ENCODE peak calls at places on chromosomes 7 and 10, in four cellular contexts. One of them, this sample, is unnamed.

GRCh38 chr10:125691160-125691981 is 8.4 kb upstream of the TEX36 start:
- DNase-seq in heart left ventricle: no peak
- DNase-seq in neuronal stem cell: no peak
- DNase-seq in endothelial cell of umbilical vein: no peak
- DNase-seq in this sample: no peak

GRCh38 chr7:80230327-80230726 is 95.7 kb downstream of the GNAI1 start:
- DNase-seq in heart left ventricle: no peak
- DNase-seq in neuronal stem cell: no peak
- DNase-seq in endothelial cell of umbilical vein: no peak
- DNase-seq in this sample: peak; percentile 13

GRCh38 chr7:143285454-143285756 is 647 bp downstream of the TMEM139 start:
- DNase-seq in heart left ventricle: peak; percentile 51
- DNase-seq in neuronal stem cell: no peak
- DNase-seq in endothelial cell of umbilical vein: no peak
- DNase-seq in this sample: no peak

GRCh38 chr7:149286811-149287400 is 24.9 kb downstream of the ZNF783 start:
- DNase-seq in heart left ventricle: no peak
- DNase-seq in neuronal stem cell: no peak
- DNase-seq in endothelial cell of umbilical vein: no peak
- DNase-seq in this sample: no peak

GRCh38 chr7:96415293-96415940 is 93.5 kb upstream of the SLC25A13 start:
- DNase-seq in heart left ventricle: no peak
- DNase-seq in neuronal stem cell: no peak
- DNase-seq in endothelial cell of umbilical vein: no peak
- DNase-seq in this sample: no peak

GRCh38 chr7:137961200-137962177 is 40.4 kb downstream of the CREB3L2 start:
- DNase-seq in heart left ventricle: peak; percentile 27
- DNase-seq in neuronal stem cell: no peak
- DNase-seq in endothelial cell of umbilical vein: no peak
- DNase-seq in this sample: no peak

GRCh38 chr10:44233561-44234470 is 151.1 kb downstream of the CXCL12 start:
- DNase-seq in heart left ventricle: peak; percentile 88
- DNase-seq in neuronal stem cell: peak; percentile 79
- DNase-seq in endothelial cell of umbilical vein: no peak
- DNase-seq in this sample: no peak

GRCh38 chr10:986881-987634 is 1.2 kb upstream of the GTPBP4 start:
- DNase-seq in heart left ventricle: no peak
- DNase-seq in neuronal stem cell: no peak
- DNase-seq in endothelial cell of umbilical vein: no peak
- DNase-seq in this sample: no peak

GRCh38 chr7:128883622-128884549 is 21.2 kb downstream of the ATP6V1F start:
- DNase-seq in heart left ventricle: peak; percentile 85
- DNase-seq in neuronal stem cell: peak; percentile 57
- DNase-seq in endothelial cell of umbilical vein: peak; percentile 61
- DNase-seq in this sample: no peak

GRCh38 chr7:74002474-74003017 is 25.4 kb upstream of the ELN start:
- DNase-seq in heart left ventricle: peak; percentile 57
- DNase-seq in neuronal stem cell: no peak
- DNase-seq in endothelial cell of umbilical vein: peak; percentile 80
- DNase-seq in this sample: no peak

GRCh38 chr7:32948202-32948601 is 9.0 kb upstream of the FKBP9 start:
- DNase-seq in heart left ventricle: no peak
- DNase-seq in neuronal stem cell: no peak
- DNase-seq in endothelial cell of umbilical vein: no peak
- DNase-seq in this sample: no peak

GRCh38 chr10:71068811-71069411 is 143.5 kb upstream of the UNC5B start:
- DNase-seq in heart left ventricle: peak; percentile 83
- DNase-seq in neuronal stem cell: no peak
- DNase-seq in endothelial cell of umbilical vein: peak; percentile 56
- DNase-seq in this sample: no peak

GRCh38 chr10:91653214-91653875 is 20.5 kb upstream of the PPP1R3C start:
- DNase-seq in heart left ventricle: no peak
- DNase-seq in neuronal stem cell: no peak
- DNase-seq in endothelial cell of umbilical vein: peak; percentile 13
- DNase-seq in this sample: no peak

GRCh38 chr7:115924398-115924797 is 106.2 kb downstream of the TFEC start:
- DNase-seq in heart left ventricle: no peak
- DNase-seq in neuronal stem cell: no peak
- DNase-seq in endothelial cell of umbilical vein: peak; percentile 50
- DNase-seq in this sample: no peak

GRCh38 chr7:80039255-80039884 is 95.3 kb upstream of the GNAI1 start:
- DNase-seq in heart left ventricle: no peak
- DNase-seq in neuronal stem cell: no peak
- DNase-seq in endothelial cell of umbilical vein: no peak
- DNase-seq in this sample: no peak

GRCh38 chr10:122468923-122469781 is 7.8 kb downstream of the HTRA1 start:
- DNase-seq in heart left ventricle: no peak
- DNase-seq in neuronal stem cell: no peak
- DNase-seq in endothelial cell of umbilical vein: peak; percentile 64
- DNase-seq in this sample: no peak

GRCh38 chr10:130561681-130562080 is 425.5 kb downstream of the GLRX3 start:
- DNase-seq in heart left ventricle: no peak
- DNase-seq in neuronal stem cell: no peak
- DNase-seq in endothelial cell of umbilical vein: no peak
- DNase-seq in this sample: no peak

GRCh38 chr10:92688927-92689662 is 660 bp upstream of the HHEX start:
- DNase-seq in heart left ventricle: peak; percentile 43
- DNase-seq in neuronal stem cell: peak; percentile 29
- DNase-seq in endothelial cell of umbilical vein: peak; percentile 67
- DNase-seq in this sample: peak; percentile 25

GRCh38 chr10:14039968-14040668 is 290.6 kb downstream of the FRMD4A start:
- DNase-seq in heart left ventricle: no peak
- DNase-seq in neuronal stem cell: no peak
- DNase-seq in endothelial cell of umbilical vein: no peak
- DNase-seq in this sample: no peak

GRCh38 chr10:52573347-52573746 is 199.2 kb downstream of the MBL2 start:
- DNase-seq in heart left ventricle: no peak
- DNase-seq in neuronal stem cell: no peak
- DNase-seq in endothelial cell of umbilical vein: no peak
- DNase-seq in this sample: no peak

GRCh38 chr10:119095648-119096047 is 8.3 kb upstream of the DENND10 start:
- DNase-seq in heart left ventricle: no peak
- DNase-seq in neuronal stem cell: no peak
- DNase-seq in endothelial cell of umbilical vein: no peak
- DNase-seq in this sample: no peak

GRCh38 chr7:126606331-126606730 is 646.4 kb downstream of the GRM8 start:
- DNase-seq in heart left ventricle: no peak
- DNase-seq in neuronal stem cell: no peak
- DNase-seq in endothelial cell of umbilical vein: no peak
- DNase-seq in this sample: no peak

GRCh38 chr10:89235073-89235798 is 16.3 kb downstream of the LIPA start:
- DNase-seq in heart left ventricle: peak; percentile 79
- DNase-seq in neuronal stem cell: no peak
- DNase-seq in endothelial cell of umbilical vein: no peak
- DNase-seq in this sample: no peak

GRCh38 chr7:108109216-108109908 is 20.8 kb downstream of the LAMB4 start:
- DNase-seq in heart left ventricle: no peak
- DNase-seq in neuronal stem cell: no peak
- DNase-seq in endothelial cell of umbilical vein: peak; percentile 50
- DNase-seq in this sample: no peak

GRCh38 chr7:148693651-148694050 is 5.1 kb upstream of the CUL1 start:
- DNase-seq in heart left ventricle: no peak
- DNase-seq in neuronal stem cell: no peak
- DNase-seq in endothelial cell of umbilical vein: no peak
- DNase-seq in this sample: no peak

GRCh38 chr7:151410405-151411390 is 860 bp upstream of the WDR86 start:
- DNase-seq in heart left ventricle: no peak
- DNase-seq in neuronal stem cell: peak; percentile 51
- DNase-seq in endothelial cell of umbilical vein: no peak
- DNase-seq in this sample: no peak

GRCh38 chr7:158442260-158442659 is 145.4 kb downstream of the PTPRN2 start:
- DNase-seq in heart left ventricle: no peak
- DNase-seq in neuronal stem cell: no peak
- DNase-seq in endothelial cell of umbilical vein: no peak
- DNase-seq in this sample: no peak

GRCh38 chr7:24715661-24716479 is 41.4 kb downstream of the GSDME start:
- DNase-seq in heart left ventricle: no peak
- DNase-seq in neuronal stem cell: no peak
- DNase-seq in endothelial cell of umbilical vein: peak; percentile 28
- DNase-seq in this sample: no peak

GRCh38 chr7:100152937-100153666 is 4.4 kb downstream of the LAMTOR4 start:
- DNase-seq in heart left ventricle: no peak
- DNase-seq in neuronal stem cell: no peak
- DNase-seq in endothelial cell of umbilical vein: no peak
- DNase-seq in this sample: no peak

GRCh38 chr7:90593205-90593604 is 2.9 kb upstream of the CDK14 start:
- DNase-seq in heart left ventricle: no peak
- DNase-seq in neuronal stem cell: no peak
- DNase-seq in endothelial cell of umbilical vein: peak; percentile 13
- DNase-seq in this sample: no peak

GRCh38 chr10:60898372-60898771 is 45.6 kb downstream of the RHOBTB1 start:
- DNase-seq in heart left ventricle: no peak
- DNase-seq in neuronal stem cell: no peak
- DNase-seq in endothelial cell of umbilical vein: no peak
- DNase-seq in this sample: no peak

GRCh38 chr10:60893231-60893630 is 50.8 kb downstream of the RHOBTB1 start:
- DNase-seq in heart left ventricle: no peak
- DNase-seq in neuronal stem cell: no peak
- DNase-seq in endothelial cell of umbilical vein: no peak
- DNase-seq in this sample: no peak

GRCh38 chr10:60894816-60895215 is 49.2 kb downstream of the RHOBTB1 start:
- DNase-seq in heart left ventricle: no peak
- DNase-seq in neuronal stem cell: no peak
- DNase-seq in endothelial cell of umbilical vein: no peak
- DNase-seq in this sample: no peak

GRCh38 chr10:60896715-60897114 is 47.3 kb downstream of the RHOBTB1 start:
- DNase-seq in heart left ventricle: no peak
- DNase-seq in neuronal stem cell: no peak
- DNase-seq in endothelial cell of umbilical vein: no peak
- DNase-seq in this sample: no peak

GRCh38 chr10:60896033-60896432 is 48.0 kb downstream of the RHOBTB1 start:
- DNase-seq in heart left ventricle: no peak
- DNase-seq in neuronal stem cell: no peak
- DNase-seq in endothelial cell of umbilical vein: peak; percentile 13
- DNase-seq in this sample: no peak
- H3K4me1 ChIP-seq in heart left ventricle: peaks cover 25% of the 10 kb centered on the region
- H3K4me1 ChIP-seq in neuronal stem cell: no peaks in the 10 kb centered on the region
- H3K4me1 ChIP-seq in endothelial cell of umbilical vein: no peaks in the 10 kb centered on the region
- H3K4me1 ChIP-seq in this sample: no peaks in the 10 kb centered on the region

GRCh38 chr7:106117767-106118544 is 5.8 kb upstream of the SYPL1 start:
- DNase-seq in heart left ventricle: no peak
- DNase-seq in neuronal stem cell: no peak
- DNase-seq in endothelial cell of umbilical vein: no peak
- DNase-seq in this sample: no peak

GRCh38 chr7:106119719-106120118 is 7.6 kb upstream of the SYPL1 start:
- DNase-seq in heart left ventricle: no peak
- DNase-seq in neuronal stem cell: no peak
- DNase-seq in endothelial cell of umbilical vein: no peak
- DNase-seq in this sample: no peak

GRCh38 chr7:106122713-106123112 is 10.6 kb upstream of the SYPL1 start:
- DNase-seq in heart left ventricle: no peak
- DNase-seq in neuronal stem cell: no peak
- DNase-seq in endothelial cell of umbilical vein: no peak
- DNase-seq in this sample: no peak

GRCh38 chr7:106121189-106121799 is 9.2 kb upstream of the SYPL1 start:
- DNase-seq in heart left ventricle: no peak
- DNase-seq in neuronal stem cell: no peak
- DNase-seq in endothelial cell of umbilical vein: no peak
- DNase-seq in this sample: no peak

GRCh38 chr7:106120500-106120899 is 8.4 kb upstream of the SYPL1 start:
- DNase-seq in heart left ventricle: no peak
- DNase-seq in neuronal stem cell: no peak
- DNase-seq in endothelial cell of umbilical vein: no peak
- DNase-seq in this sample: no peak
- H3K4me1 ChIP-seq in heart left ventricle: no peaks in the 10 kb centered on the region
- H3K4me1 ChIP-seq in neuronal stem cell: no peaks in the 10 kb centered on the region
- H3K4me1 ChIP-seq in endothelial cell of umbilical vein: no peaks in the 10 kb centered on the region
- H3K4me1 ChIP-seq in this sample: peaks cover 3% of the 10 kb centered on the region

GRCh38 chr10:15459218-15459617 is 88.1 kb upstream of the FAM171A1 start:
- DNase-seq in heart left ventricle: no peak
- DNase-seq in neuronal stem cell: no peak
- DNase-seq in endothelial cell of umbilical vein: no peak
- DNase-seq in this sample: no peak
- H3K4me1 ChIP-seq in heart left ventricle: no peaks in the 10 kb centered on the region
- H3K4me1 ChIP-seq in neuronal stem cell: peaks cover 3% of the 10 kb centered on the region
- H3K4me1 ChIP-seq in endothelial cell of umbilical vein: peaks cover 4% of the 10 kb centered on the region
- H3K4me1 ChIP-seq in this sample: no peaks in the 10 kb centered on the region

DNA sequence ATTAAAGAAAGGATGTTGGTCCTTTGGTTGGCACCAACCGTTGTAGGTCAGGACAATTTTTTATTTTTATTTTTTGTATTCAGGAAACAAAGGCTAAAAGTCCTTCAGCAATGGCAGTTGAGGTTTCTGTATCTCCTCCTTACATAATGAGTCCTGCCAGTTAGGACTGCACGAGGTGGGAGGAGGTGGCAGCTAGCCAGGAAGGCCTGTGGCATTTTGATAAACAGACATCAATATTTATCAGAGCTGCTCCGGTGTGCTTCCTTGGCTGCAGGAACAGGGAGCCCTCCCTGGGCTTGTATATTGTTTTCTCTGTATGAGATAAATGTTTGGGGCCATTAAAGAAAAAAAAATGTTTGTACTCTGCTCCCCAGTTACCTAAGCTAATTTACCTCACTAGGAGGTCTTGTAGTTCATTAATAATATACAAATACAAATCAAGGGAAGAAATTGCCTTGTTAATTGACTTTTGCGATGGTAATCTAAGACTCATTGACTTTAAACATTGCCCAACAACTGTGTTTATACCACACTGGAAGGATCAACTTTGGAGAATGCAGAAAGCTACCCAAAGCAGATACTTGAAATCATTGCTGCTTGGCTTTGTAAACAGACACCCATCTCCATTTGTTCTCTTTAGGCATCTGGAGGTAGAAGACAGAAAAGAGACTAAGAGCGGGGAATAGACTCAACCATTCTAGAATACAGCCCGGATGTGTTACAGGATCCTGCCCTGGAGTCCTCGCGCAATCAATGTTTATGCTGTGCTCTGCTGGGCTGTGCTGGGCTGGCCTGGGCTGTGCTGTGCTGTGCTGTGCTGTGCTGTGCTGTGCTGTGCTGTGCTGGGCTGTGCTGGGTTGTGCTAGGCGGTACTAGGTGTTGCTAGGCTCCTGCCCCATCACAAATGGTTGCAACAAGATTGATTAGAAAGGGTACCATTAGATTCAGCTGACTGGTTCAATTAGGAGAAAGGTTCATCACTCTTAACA is 36.5 kb upstream of the PDZD8 start:
- DNase-seq in heart left ventricle: no peak
- DNase-seq in neuronal stem cell: no peak
- DNase-seq in endothelial cell of umbilical vein: peak; percentile 10
- DNase-seq in this sample: no peak
- H3K4me1 ChIP-seq in heart left ventricle: no peaks in the 10 kb centered on the region
- H3K4me1 ChIP-seq in neuronal stem cell: no peaks in the 10 kb centered on the region
- H3K4me1 ChIP-seq in endothelial cell of umbilical vein: no peaks in the 10 kb centered on the region
- H3K4me1 ChIP-seq in this sample: no peaks in the 10 kb centered on the region